ENCODE peak calls at places on chromosomes 13 and 19, in four cellular contexts. J is cardiac fibroblast, S is erythroblast, L is DMS53. P is an unnamed sample.

GRCh38 chr13:98478134-98479129 is 98.5 kb downstream of the STK24 start:
- DNase-seq in J (peak; percentile 52), S (no peak), L (no peak), P (no peak)

GRCh38 chr19:45296365-45296764 is 26.3 kb downstream of the CKM start:
- DNase-seq in J (no peak), S (no peak), L (no peak), P (no peak)

GRCh38 chr13:27595055-27595811 is 25.1 kb downstream of the LNX2 start:
- DNase-seq in J (no peak), S (peak; percentile 62), L (no peak), P (no peak)

GRCh38 chr19:45402469-45403070 is 2.3 kb downstream of the PPP1R13L start:
- DNase-seq in J (peak; percentile 38), S (peak; percentile 66), L (no peak), P (no peak)

GRCh38 chr13:25872871-25873607 is 178.8 kb downstream of the SHISA2 start:
- DNase-seq in J (no peak), S (no peak), L (no peak), P (no peak)

GRCh38 chr13:109667754-109668360 is 118.5 kb downstream of the IRS2 start:
- DNase-seq in J (no peak), S (no peak), L (no peak), P (no peak)

GRCh38 chr13:46665243-46665629 is 112.3 kb downstream of the LRCH1 start:
- DNase-seq in J (no peak), S (no peak), L (no peak), P (no peak)

GRCh38 chr13:110716235-110716505 is 2.7 kb downstream of the ING1 start:
- DNase-seq in J (peak; percentile 40), S (peak; percentile 72), L (peak; percentile 36), P (no peak)

GRCh38 chr19:45771331-45771933 is 2.4 kb upstream of the SIX5 start:
- DNase-seq in J (no peak), S (no peak), L (peak; percentile 87), P (no peak)

GRCh38 chr13:27403252-27403678 is 21.2 kb upstream of the GTF3A start:
- DNase-seq in J (peak; percentile 53), S (no peak), L (peak; percentile 51), P (peak; percentile 63)

GRCh38 chr13:47211106-47211505 is 314.3 kb upstream of the HTR2A start:
- DNase-seq in J (peak; percentile 53), S (no peak), L (peak; percentile 31), P (no peak)

GRCh38 chr19:38647368-38647965 is at the start of gene ACTN4:
- DNase-seq in J (peak; percentile 97), S (peak; percentile 100), L (peak; percentile 99), P (peak; percentile 98)

GRCh38 chr19:55643003-55643732 is at the start of gene ZNF581:
- DNase-seq in J (peak; percentile 82), S (peak; percentile 89), L (peak; percentile 93), P (peak; percentile 91)

GRCh38 chr13:59643239-59643865 is 520.4 kb downstream of the DIAPH3 start:
- DNase-seq in J (no peak), S (no peak), L (no peak), P (no peak)

GRCh38 chr13:98576963-98577822 is at the start of gene STK24:
- DNase-seq in J (peak; percentile 76), S (peak; percentile 91), L (peak; percentile 76), P (peak; percentile 93)

GRCh38 chr13:98007001-98007400 is 53.5 kb downstream of the IPO5 start:
- DNase-seq in J (no peak), S (no peak), L (no peak), P (no peak)

GRCh38 chr13:28505543-28506135 is 10.7 kb upstream of the FLT1 start:
- DNase-seq in J (no peak), S (no peak), L (no peak), P (no peak)

GRCh38 chr13:42660367-42660965 is 86.5 kb downstream of the TNFSF11 start:
- DNase-seq in J (peak; percentile 55), S (no peak), L (peak; percentile 21), P (no peak)

GRCh38 chr19:40370997-40371801 is 18.8 kb downstream of the HIPK4 start:
- DNase-seq in J (no peak), S (peak; percentile 13), L (no peak), P (no peak)

GRCh38 chr13:19860884-19861655 is 2.4 kb downstream of the ZMYM5 start:
- DNase-seq in J (peak; percentile 70), S (no peak), L (peak; percentile 71), P (peak; percentile 7)

GRCh38 chr19:55156202-55157063 is 1.1 kb downstream of the TNNI3 start:
- DNase-seq in J (no peak), S (peak; percentile 76), L (peak; percentile 63), P (peak; percentile 80)

GRCh38 chr13:97781891-97782305 is 171.6 kb upstream of the IPO5 start:
- DNase-seq in J (peak; percentile 40), S (no peak), L (no peak), P (no peak)

GRCh38 chr19:38655148-38655824 is 7.8 kb downstream of the ACTN4 start:
- DNase-seq in J (peak; percentile 54), S (no peak), L (no peak), P (no peak)

GRCh38 chr19:18294467-18294864 is 13.0 kb upstream of the JUND start:
- DNase-seq in J (no peak), S (no peak), L (peak; percentile 89), P (no peak)

GRCh38 chr13:94128430-94128829 is 351.1 kb downstream of the DCT start:
- DNase-seq in J (no peak), S (no peak), L (no peak), P (no peak)

GRCh38 chr13:59746291-59746962 is 417.3 kb downstream of the DIAPH3 start:
- DNase-seq in J (peak; percentile 75), S (no peak), L (no peak), P (peak; percentile 27)

P was measured in AG08396.